ENCODE peak calls at places on chromosomes 5 and 9, in seven cellular contexts. V is PC-3, W is GM23338, B is HCT116, I is neural progenitor cell, T is OCI-LY7, C is GM23248. H is an unnamed sample.

GRCh38 chr5:151589878-151590570 is 1.1 kb downstream of the FAT2 start:
- DNase-seq in V (peak; percentile 42), B (no peak), C (peak; percentile 27), W (no peak), I (no peak), T (no peak), H (no peak)

GRCh38 chr9:16321461-16322119 is 548.9 kb downstream of the BNC2 start:
- DNase-seq in I (peak; percentile 32), B (no peak), W (no peak), T (no peak), C (peak; percentile 84), V (peak; percentile 69), H (peak; percentile 43)

GRCh38 chr5:1101991-1102713 is 9.7 kb downstream of the SLC12A7 start:
- DNase-seq in B (no peak), W (no peak), C (no peak), I (peak; percentile 94), V (no peak), T (no peak), H (no peak)

GRCh38 chr5:145247745-145248040 is 587.4 kb downstream of the PRELID2 start:
- DNase-seq in V (no peak), C (peak; percentile 27), B (no peak), W (no peak), T (no peak), I (no peak), H (no peak)

GRCh38 chr9:27181381-27181780 is 72.4 kb downstream of the TEK start:
- DNase-seq in I (no peak), W (no peak), T (no peak), V (peak; percentile 86), C (peak; percentile 84), B (no peak), H (no peak)

GRCh38 chr9:21993007-21993406 is 1.2 kb downstream of the CDKN2A start:
- DNase-seq in I (no peak), C (no peak), B (no peak), V (no peak), T (no peak), W (no peak), H (no peak)

GRCh38 chr5:17890501-17890900 is 256.2 kb downstream of the TAF11L14 start:
- DNase-seq in B (no peak), I (no peak), W (no peak), T (no peak), C (no peak), V (no peak), H (no peak)

GRCh38 chr5:143101740-143102386 is 301.6 kb downstream of the NR3C1 start:
- DNase-seq in T (no peak), I (no peak), C (peak; percentile 29), W (no peak), V (no peak), B (no peak), H (peak; percentile 34)

GRCh38 chr5:165757756-165758155 is 2252.3 kb downstream of the MAT2B start:
- DNase-seq in T (no peak), I (no peak), C (no peak), V (no peak), W (peak; percentile 34), B (no peak), H (no peak)

GRCh38 chr9:70410368-70410767 is 4.1 kb downstream of the KLF9 start:
- DNase-seq in B (no peak), W (no peak), I (no peak), C (peak; percentile 72), T (no peak), V (no peak), H (no peak)

GRCh38 chr9:97558701-97559101 is 57.2 kb downstream of the TMOD1 start:
- DNase-seq in C (no peak), V (no peak), B (no peak), T (no peak), I (no peak), W (no peak), H (no peak)

GRCh38 chr5:80369521-80369920 is 38.3 kb upstream of the ZFYVE16 start:
- DNase-seq in C (no peak), V (no peak), W (no peak), B (no peak), T (no peak), I (no peak), H (no peak)

GRCh38 chr9:86093788-86094555 is 5.4 kb downstream of the GOLM1 start:
- DNase-seq in C (no peak), B (peak; percentile 33), V (peak; percentile 82), W (peak; percentile 47), T (no peak), I (no peak), H (no peak)

GRCh38 chr5:74141053-74141452 is 499.5 kb downstream of the ENC1 start:
- DNase-seq in T (no peak), C (peak; percentile 66), V (peak; percentile 53), I (no peak), W (no peak), B (no peak), H (no peak)

GRCh38 chr5:157384971-157385709 is 74.9 kb upstream of the NIPAL4 start:
- DNase-seq in W (peak; percentile 26), B (no peak), I (no peak), T (no peak), V (peak; percentile 98), C (peak; percentile 98), H (peak; percentile 72)

GRCh38 chr5:32446660-32447059 is 2.1 kb upstream of the ZFR start:
- DNase-seq in I (no peak), W (no peak), C (no peak), B (no peak), T (peak; percentile 12), V (no peak), H (no peak)

GRCh38 chr5:74015716-74016115 is 389.7 kb downstream of the ARHGEF28 start:
- DNase-seq in W (no peak), C (no peak), I (no peak), V (no peak), B (no peak), T (no peak), H (no peak)

GRCh38 chr5:54194326-54194725 is 116.0 kb downstream of the ARL15 start:
- DNase-seq in B (no peak), W (no peak), T (no peak), I (no peak), V (no peak), C (no peak), H (no peak)

DNA sequence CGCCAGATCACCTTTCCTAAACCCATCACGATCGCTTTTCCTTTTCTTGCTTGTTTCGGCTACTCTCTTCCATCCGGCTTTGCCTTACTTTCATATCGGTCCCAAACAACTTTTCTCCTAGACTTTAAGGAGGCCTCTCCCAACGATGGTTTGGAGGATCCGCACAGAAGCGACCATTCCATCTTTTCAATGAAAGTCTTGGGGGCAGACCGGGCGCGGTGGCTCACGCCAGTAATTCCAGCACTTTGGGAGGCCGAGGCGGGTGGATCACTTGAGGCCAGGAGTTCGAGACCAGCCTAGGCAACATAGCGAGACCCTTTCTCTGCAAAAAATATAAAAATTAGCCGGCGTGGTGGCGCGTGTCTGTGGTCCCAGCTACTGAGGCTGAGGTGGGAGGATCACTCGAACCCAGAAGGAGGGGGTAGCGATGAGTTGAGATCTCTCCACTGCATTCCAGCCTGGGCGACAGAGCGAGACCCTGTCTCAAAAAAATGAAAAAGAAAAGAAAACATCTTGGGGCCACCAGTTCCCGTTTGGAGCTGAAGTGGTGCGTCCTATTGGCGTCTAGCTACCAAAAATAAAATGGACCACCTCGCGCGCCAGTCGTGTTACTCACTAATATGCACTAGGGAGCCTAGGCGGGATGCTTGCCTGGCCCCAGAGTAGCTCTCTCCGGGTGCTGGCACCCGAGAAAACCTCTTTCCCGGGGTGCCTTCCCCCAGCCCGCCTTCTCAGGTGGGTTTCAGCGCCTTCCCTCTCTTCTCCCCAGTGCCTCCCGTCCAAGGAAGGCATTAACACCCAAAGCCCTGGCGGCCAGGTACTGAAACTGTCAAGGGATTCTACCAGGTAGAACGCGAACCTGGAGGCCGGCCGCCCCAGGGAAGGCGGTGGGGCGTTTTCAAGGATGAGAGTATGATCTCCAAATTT is 800 bp upstream of the AP3B1 start:
- DNase-seq in B (peak; percentile 41), W (peak; percentile 91), V (peak; percentile 60), T (peak; percentile 54), C (peak; percentile 62), I (peak; percentile 47), H (peak; percentile 29)
- TF ChIP-seq EZH2phosphoT487 in B (no peak), W (no peak), V (no peak), T (no peak), C (no peak), I (no peak), H (no peak)

GRCh38 chr5:57259704-57260103 is 85.8 kb downstream of the GPBP1 start:
- DNase-seq in B (no peak), W (no peak), C (no peak), T (no peak), I (no peak), V (no peak), H (no peak)
- TF ChIP-seq EZH2phosphoT487 in B (no peak), W (no peak), C (no peak), T (no peak), I (no peak), V (no peak), H (no peak)

DNA sequence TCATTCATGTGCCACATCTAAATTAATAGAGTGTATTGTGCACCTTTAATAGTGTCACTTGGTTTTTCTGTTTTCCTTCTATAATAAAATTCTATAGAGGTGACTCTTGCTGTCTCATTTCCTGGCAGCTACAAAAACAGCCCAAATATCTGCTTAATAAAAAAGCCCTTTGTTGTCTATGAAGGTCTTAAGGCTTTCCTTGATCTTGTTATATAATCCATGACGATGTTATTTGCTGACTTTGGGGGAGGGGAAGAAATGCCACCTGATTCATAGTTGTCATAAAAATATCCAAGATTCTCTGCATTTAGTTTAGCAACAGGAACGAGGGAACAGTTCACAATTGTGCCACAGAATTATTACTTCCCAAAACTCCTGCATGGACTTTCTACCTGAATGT is 31.3 kb downstream of the CPEB4 start:
- DNase-seq in C (peak; percentile 49), T (no peak), I (no peak), W (no peak), B (no peak), V (peak; percentile 99), H (no peak)
- TF ChIP-seq EZH2phosphoT487 in C (no peak), T (no peak), I (no peak), W (no peak), B (no peak), V (no peak), H (no peak)

GRCh38 chr9:35905912-35906679 is at the start of gene HRCT1:
- DNase-seq in T (no peak), B (peak; percentile 74), C (peak; percentile 97), W (no peak), V (peak; percentile 96), I (no peak), H (no peak)

GRCh38 chr9:35906923-35907699 is 1.1 kb downstream of the HRCT1 start:
- DNase-seq in V (peak; percentile 26), I (peak; percentile 47), T (no peak), B (no peak), C (peak; percentile 90), W (no peak), H (no peak)

GRCh38 chr9:35904966-35905781 is 828 bp upstream of the HRCT1 start:
- DNase-seq in T (no peak), I (no peak), V (peak; percentile 71), C (peak; percentile 91), B (no peak), W (no peak), H (no peak)

GRCh38 chr9:35904338-35904737 is 1.7 kb upstream of the HRCT1 start:
- DNase-seq in B (no peak), C (no peak), V (no peak), W (no peak), T (no peak), I (no peak), H (no peak)

DNA sequence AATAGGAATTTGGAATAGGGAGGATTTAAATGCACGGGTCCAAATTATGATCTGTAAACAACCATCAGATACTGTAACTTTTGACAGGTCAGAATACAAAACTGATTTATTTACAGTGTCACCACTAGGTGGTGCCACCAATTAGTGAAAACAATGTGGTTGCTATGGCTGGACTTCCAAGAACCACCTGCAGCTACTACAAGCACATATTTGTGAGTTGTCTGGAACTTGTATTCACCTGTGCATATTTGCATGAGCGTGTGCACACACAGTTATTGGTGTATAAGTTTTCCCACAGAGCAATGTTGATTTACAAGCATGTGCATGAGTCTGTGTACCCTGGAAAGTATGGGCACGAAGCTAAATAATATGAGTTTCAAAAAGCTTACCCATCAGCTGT is 3.0 kb upstream of the HRCT1 start:
- DNase-seq in I (peak; percentile 67), C (peak; percentile 64), V (peak; percentile 68), B (peak; percentile 48), T (peak; percentile 76), W (peak; percentile 77), H (peak; percentile 72)
- TF ChIP-seq EZH2phosphoT487 in I (no peak), C (no peak), V (no peak), B (no peak), T (no peak), W (no peak), H (no peak)